ENCODE peak calls at places on chromosomes 11 and 22, in five cellular contexts. B is body of pancreas, I is pancreas, A is AG04450, Q is HFF-Myc. C is an unnamed sample.

GRCh38 chr11:16160146-16160545 is 196.2 kb downstream of the SOX6 start:
- DNase-seq in B (no peak), I (no peak), A (no peak), Q (no peak), C (no peak)

GRCh38 chr11:59186130-59186594 is 14.2 kb downstream of the DTX4 start:
- DNase-seq in B (peak; percentile 75), I (peak; percentile 72), A (no peak), Q (no peak), C (no peak)

GRCh38 chr11:109362059-109362458 is 59.9 kb upstream of the C11orf87 start:
- DNase-seq in B (no peak), I (no peak), A (no peak), Q (no peak), C (no peak)

GRCh38 chr11:113373981-113374560 is 13.5 kb upstream of the ANKK1 start:
- DNase-seq in B (no peak), I (no peak), A (no peak), Q (no peak), C (no peak)

GRCh38 chr22:19674129-19674928 is 40.0 kb upstream of the SEPTIN5 start:
- DNase-seq in B (no peak), I (no peak), A (no peak), Q (no peak), C (peak; percentile 36)

GRCh38 chr22:27845603-27846100 is 44.1 kb upstream of the MN1 start:
- DNase-seq in B (no peak), I (no peak), A (no peak), Q (no peak), C (no peak)

GRCh38 chr11:79321282-79321681 is 119.5 kb downstream of the TENM4 start:
- DNase-seq in B (no peak), I (no peak), A (peak; percentile 16), Q (no peak), C (peak; percentile 54)

GRCh38 chr22:41563051-41563711 is 2.4 kb downstream of the CSDC2 start:
- DNase-seq in B (no peak), I (no peak), A (no peak), Q (peak; percentile 81), C (peak; percentile 64)

GRCh38 chr11:109865558-109866186 is 227.5 kb upstream of the ZC3H12C start:
- DNase-seq in B (peak; percentile 43), I (peak; percentile 11), A (no peak), Q (no peak), C (no peak)

GRCh38 chr22:42289671-42290269 is 19.3 kb upstream of the TCF20 start:
- DNase-seq in B (peak; percentile 30), I (no peak), A (no peak), Q (no peak), C (no peak)

GRCh38 chr11:92557848-92558247 is 333.2 kb downstream of the FAT3 start:
- DNase-seq in B (no peak), I (no peak), A (no peak), Q (no peak), C (no peak)

GRCh38 chr11:18789942-18790341 is 1.7 kb downstream of the PTPN5 start:
- DNase-seq in B (no peak), I (no peak), A (no peak), Q (no peak), C (no peak)

GRCh38 chr11:123357990-123358827 is 71.9 kb upstream of the GRAMD1B start:
- DNase-seq in B (no peak), I (no peak), A (no peak), Q (no peak), C (no peak)

GRCh38 chr11:78406568-78407196 is 10.9 kb downstream of the GAB2 start:
- DNase-seq in B (no peak), I (no peak), A (no peak), Q (no peak), C (no peak)

GRCh38 chr11:74673956-74674355 is 57.3 kb downstream of the CHRDL2 start:
- DNase-seq in B (no peak), I (no peak), A (no peak), Q (no peak), C (no peak)

GRCh38 chr11:10303558-10304363 is 1.1 kb upstream of the ADM start:
- DNase-seq in B (peak; percentile 45), I (peak; percentile 13), A (no peak), Q (no peak), C (no peak)

GRCh38 chr11:115699733-115700132 is 195.5 kb upstream of the CADM1 start:
- DNase-seq in B (no peak), I (no peak), A (peak; percentile 37), Q (no peak), C (no peak)

GRCh38 chr11:57434640-57435546 is 8.0 kb upstream of the SLC43A3 start:
- DNase-seq in B (no peak), I (no peak), A (peak; percentile 86), Q (no peak), C (peak; percentile 88)

GRCh38 chr11:70414341-70415100 is 16.2 kb downstream of the CTTN start:
- DNase-seq in B (no peak), I (no peak), A (no peak), Q (no peak), C (no peak)

GRCh38 chr22:39349506-39349966 is 255 bp upstream of the SYNGR1 start:
- DNase-seq in B (peak; percentile 59), I (peak; percentile 30), A (no peak), Q (no peak), C (no peak)

GRCh38 chr11:95485115-95485900 is 254.3 kb upstream of the SESN3 start:
- DNase-seq in B (no peak), I (no peak), A (no peak), Q (no peak), C (peak; percentile 77)

GRCh38 chr22:19419086-19419463 is 12.5 kb downstream of the HIRA start:
- DNase-seq in B (no peak), I (no peak), A (no peak), Q (no peak), C (no peak)

GRCh38 chr11:134332189-134332631 is 422 bp downstream of the GLB1L2 start:
- DNase-seq in B (peak; percentile 46), I (peak; percentile 13), A (no peak), Q (no peak), C (no peak)

GRCh38 chr22:48106215-48106614 is 1343.8 kb downstream of the TBC1D22A start:
- DNase-seq in B (no peak), I (no peak), A (no peak), Q (no peak), C (no peak)

GRCh38 chr22:19688301-19689290 is 25.7 kb upstream of the SEPTIN5 start:
- DNase-seq in B (no peak), I (no peak), A (no peak), Q (no peak), C (no peak)

GRCh38 chr11:61280883-61281580 is 14.1 kb downstream of the VWCE start:
- DNase-seq in B (no peak), I (no peak), A (no peak), Q (no peak), C (no peak)

GRCh38 chr11:18633256-18634139 is 644 bp downstream of the SPTY2D1 start:
- DNase-seq in B (no peak), I (no peak), A (no peak), Q (peak; percentile 48), C (no peak)

GRCh38 chr22:22450343-22450839 is 58.2 kb downstream of the ZNF280B start:
- DNase-seq in B (peak; percentile 20), I (no peak), A (no peak), Q (no peak), C (no peak)

GRCh38 chr22:40030757-40031092 is 36.0 kb downstream of the FAM83F start:
- DNase-seq in B (no peak), I (no peak), A (no peak), Q (no peak), C (no peak)

GRCh38 chr22:28349114-28349513 is 330.5 kb downstream of the TTC28 start:
- DNase-seq in B (no peak), I (no peak), A (no peak), Q (no peak), C (no peak)

GRCh38 chr11:123351375-123351774 is 78.7 kb upstream of the GRAMD1B start:
- DNase-seq in B (no peak), I (no peak), A (no peak), Q (no peak), C (no peak)

GRCh38 chr11:3166268-3167142 is 1.4 kb upstream of the OSBPL5 start:
- DNase-seq in B (no peak), I (no peak), A (no peak), Q (no peak), C (no peak)

GRCh38 chr11:63826471-63827190 is 12.3 kb upstream of the MARK2 start:
- DNase-seq in B (no peak), I (no peak), A (no peak), Q (no peak), C (no peak)

DNA sequence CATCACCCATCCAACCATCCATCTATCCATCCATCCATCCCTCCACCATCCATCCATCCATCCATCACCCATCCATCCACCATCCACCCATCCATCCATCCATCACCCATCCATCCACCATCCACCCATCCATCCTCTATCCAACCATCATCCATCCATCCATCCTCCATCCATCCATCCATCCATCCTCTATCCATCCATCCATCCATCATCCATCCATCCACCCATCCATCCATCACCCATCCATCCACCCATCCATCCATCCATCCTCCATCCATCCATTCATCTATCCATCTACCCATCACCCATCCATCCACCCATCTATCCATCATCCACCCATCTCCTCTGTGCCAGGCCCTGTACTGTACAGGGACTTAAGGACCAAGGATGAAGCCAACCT is 62.2 kb upstream of the WNT11 start:
- DNase-seq in B (no peak), I (no peak), A (no peak), Q (no peak), C (no peak)
- H3K4me3 ChIP-seq in B (no peak overlapping the region), I (no peak overlapping the region), A (no peak overlapping the region), Q (no peak overlapping the region), C (no peak overlapping the region)

GRCh38 chr11:32333335-32333991 is 101.9 kb downstream of the WT1 start:
- DNase-seq in B (peak; percentile 81), I (peak; percentile 66), A (peak; percentile 4), Q (peak; percentile 25), C (no peak)
- H3K4me3 ChIP-seq in B (peak overlapping the region; percentile 13), I (peak overlapping the region; percentile 23), A (peak overlapping the region; percentile 47), Q (no peak overlapping the region), C (peak overlapping the region; percentile 44)

GRCh38 chr11:129041611-129042018 is 98.9 kb upstream of the TP53AIP1 start:
- DNase-seq in B (no peak), I (no peak), A (no peak), Q (no peak), C (no peak)
- H3K4me3 ChIP-seq in B (no peak overlapping the region), I (no peak overlapping the region), A (no peak overlapping the region), Q (no peak overlapping the region), C (no peak overlapping the region)

DNA sequence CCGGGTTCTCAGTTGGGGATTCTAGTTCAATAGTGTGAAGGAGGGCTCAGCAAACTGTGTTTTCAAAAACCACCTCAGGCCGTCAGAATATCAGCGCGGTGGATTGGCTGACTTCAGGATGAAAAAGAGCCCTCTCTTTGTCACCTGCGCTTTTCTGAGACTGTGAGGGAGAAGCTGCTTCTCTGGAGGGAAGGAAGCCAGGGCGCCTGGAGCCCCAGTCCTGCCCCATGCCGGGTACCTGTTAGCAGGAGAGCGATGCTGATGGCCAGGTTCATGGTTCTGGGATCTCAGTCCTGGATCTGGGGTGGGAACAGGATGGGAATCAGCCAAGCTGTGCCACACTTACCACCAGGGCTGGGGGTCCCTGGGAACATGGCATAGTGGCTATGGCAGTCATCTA is 2.3 kb downstream of the THY1 start:
- DNase-seq in B (no peak), I (no peak), A (no peak), Q (no peak), C (no peak)
- H3K4me3 ChIP-seq in B (no peak overlapping the region), I (no peak overlapping the region), A (peak overlapping the region; percentile 89), Q (peak overlapping the region; percentile 87), C (peak overlapping the region; percentile 64)

GRCh38 chr22:49934891-49935557 is 16.6 kb downstream of the CRELD2 start:
- DNase-seq in B (peak; percentile 81), I (peak; percentile 86), A (no peak), Q (no peak), C (no peak)
- H3K4me3 ChIP-seq in B (no peak overlapping the region), I (no peak overlapping the region), A (peak overlapping the region; percentile 42), Q (peak overlapping the region; percentile 27), C (peak overlapping the region; percentile 27)

C was measured in skeletal muscle cell.